ENCODE peak calls at places on chromosomes 6 and 20, in ten cellular contexts. One of them, this sample, is unnamed.
A peak's percentile ranks its signal among the peaks of the same experiment; 100 is the strongest.

GRCh38 chr6:42179956-42180335 is 6.8 kb downstream of the GUCA1A start:
- DNase-seq in neural progenitor cell: no peak
- DNase-seq in RWPE1: peak; percentile 42
- DNase-seq in mammary epithelial cell: peak; percentile 17
- DNase-seq in CD8-positive, alpha-beta T cell: no peak
- DNase-seq in psoas muscle: no peak
- DNase-seq in H9: no peak
- DNase-seq in astrocyte: no peak
- DNase-seq in left lung: no peak
- DNase-seq in HCT116: no peak
- DNase-seq in this sample: no peak

GRCh38 chr6:144437105-144437504 is 152.0 kb downstream of the UTRN start:
- DNase-seq in left lung: no peak
- DNase-seq in HCT116: no peak
- DNase-seq in H9: no peak
- DNase-seq in RWPE1: no peak
- DNase-seq in astrocyte: no peak
- DNase-seq in CD8-positive, alpha-beta T cell: no peak
- DNase-seq in neural progenitor cell: no peak
- DNase-seq in psoas muscle: no peak
- DNase-seq in mammary epithelial cell: no peak
- DNase-seq in this sample: no peak

GRCh38 chr6:121755500-121755899 is 320.1 kb downstream of the GJA1 start:
- DNase-seq in left lung: no peak
- DNase-seq in astrocyte: no peak
- DNase-seq in mammary epithelial cell: no peak
- DNase-seq in HCT116: no peak
- DNase-seq in H9: no peak
- DNase-seq in neural progenitor cell: no peak
- DNase-seq in RWPE1: no peak
- DNase-seq in psoas muscle: no peak
- DNase-seq in CD8-positive, alpha-beta T cell: no peak
- DNase-seq in this sample: no peak

GRCh38 chr6:100281471-100281878 is 183.2 kb downstream of the SIM1 start:
- DNase-seq in mammary epithelial cell: no peak
- DNase-seq in RWPE1: no peak
- DNase-seq in astrocyte: no peak
- DNase-seq in left lung: no peak
- DNase-seq in psoas muscle: no peak
- DNase-seq in H9: peak; percentile 75
- DNase-seq in neural progenitor cell: peak; percentile 93
- DNase-seq in CD8-positive, alpha-beta T cell: no peak
- DNase-seq in HCT116: no peak
- DNase-seq in this sample: no peak

GRCh38 chr6:1763411-1763810 is 153.7 kb downstream of the FOXC1 start:
- DNase-seq in CD8-positive, alpha-beta T cell: no peak
- DNase-seq in mammary epithelial cell: no peak
- DNase-seq in H9: no peak
- DNase-seq in astrocyte: no peak
- DNase-seq in RWPE1: no peak
- DNase-seq in psoas muscle: no peak
- DNase-seq in HCT116: no peak
- DNase-seq in neural progenitor cell: no peak
- DNase-seq in left lung: no peak
- DNase-seq in this sample: no peak

GRCh38 chr6:88165087-88165876 is 865 bp downstream of the CNR1 start:
- DNase-seq in neural progenitor cell: no peak
- DNase-seq in HCT116: no peak
- DNase-seq in RWPE1: no peak
- DNase-seq in H9: no peak
- DNase-seq in psoas muscle: no peak
- DNase-seq in astrocyte: no peak
- DNase-seq in left lung: no peak
- DNase-seq in mammary epithelial cell: no peak
- DNase-seq in CD8-positive, alpha-beta T cell: no peak
- DNase-seq in this sample: no peak

GRCh38 chr20:12764053-12764452 is 244.7 kb upstream of the SPTLC3 start:
- DNase-seq in astrocyte: no peak
- DNase-seq in left lung: no peak
- DNase-seq in HCT116: no peak
- DNase-seq in mammary epithelial cell: no peak
- DNase-seq in RWPE1: no peak
- DNase-seq in H9: peak; percentile 46
- DNase-seq in CD8-positive, alpha-beta T cell: no peak
- DNase-seq in psoas muscle: no peak
- DNase-seq in neural progenitor cell: no peak
- DNase-seq in this sample: no peak

GRCh38 chr20:63628246-63628975 is 1.5 kb upstream of the GMEB2 start:
- DNase-seq in psoas muscle: peak; percentile 66
- DNase-seq in CD8-positive, alpha-beta T cell: peak; percentile 63
- DNase-seq in neural progenitor cell: no peak
- DNase-seq in RWPE1: peak; percentile 90
- DNase-seq in astrocyte: peak; percentile 38
- DNase-seq in HCT116: peak; percentile 75
- DNase-seq in left lung: peak; percentile 60
- DNase-seq in mammary epithelial cell: peak; percentile 78
- DNase-seq in H9: no peak
- DNase-seq in this sample: peak; percentile 60

GRCh38 chr20:64039293-64040160 is 3.5 kb downstream of the C20orf204 start:
- DNase-seq in CD8-positive, alpha-beta T cell: no peak
- DNase-seq in astrocyte: no peak
- DNase-seq in H9: no peak
- DNase-seq in left lung: no peak
- DNase-seq in psoas muscle: no peak
- DNase-seq in mammary epithelial cell: no peak
- DNase-seq in HCT116: no peak
- DNase-seq in neural progenitor cell: no peak
- DNase-seq in RWPE1: no peak
- DNase-seq in this sample: no peak

GRCh38 chr6:147126618-147127022 is 77.6 kb upstream of the STXBP5 start:
- DNase-seq in neural progenitor cell: peak; percentile 12
- DNase-seq in astrocyte: no peak
- DNase-seq in mammary epithelial cell: no peak
- DNase-seq in H9: no peak
- DNase-seq in HCT116: no peak
- DNase-seq in RWPE1: no peak
- DNase-seq in CD8-positive, alpha-beta T cell: no peak
- DNase-seq in psoas muscle: no peak
- DNase-seq in left lung: no peak
- DNase-seq in this sample: no peak

GRCh38 chr6:28981833-28982475 is 23.2 kb downstream of the ZNF311 start:
- DNase-seq in left lung: peak; percentile 80
- DNase-seq in psoas muscle: peak; percentile 78
- DNase-seq in neural progenitor cell: peak; percentile 78
- DNase-seq in astrocyte: peak; percentile 79
- DNase-seq in H9: peak; percentile 73
- DNase-seq in mammary epithelial cell: peak; percentile 91
- DNase-seq in RWPE1: peak; percentile 71
- DNase-seq in HCT116: peak; percentile 91
- DNase-seq in CD8-positive, alpha-beta T cell: peak; percentile 70
- DNase-seq in this sample: peak; percentile 84
- TF ChIP-seq CTCF in left lung: no peak
- TF ChIP-seq CTCF in psoas muscle: no peak
- TF ChIP-seq CTCF in neural progenitor cell: peak; percentile 7
- TF ChIP-seq CTCF in astrocyte: no peak
- TF ChIP-seq CTCF in H9: no peak
- TF ChIP-seq CTCF in mammary epithelial cell: no peak
- TF ChIP-seq CTCF in RWPE1: no peak
- TF ChIP-seq CTCF in HCT116: no peak
- TF ChIP-seq CTCF in CD8-positive, alpha-beta T cell: no peak
- TF ChIP-seq CTCF in this sample: no peak

GRCh38 chr20:17610566-17611289 is 40.9 kb downstream of the DSTN start:
- DNase-seq in RWPE1: no peak
- DNase-seq in H9: peak; percentile 28
- DNase-seq in CD8-positive, alpha-beta T cell: peak; percentile 70
- DNase-seq in mammary epithelial cell: peak; percentile 32
- DNase-seq in astrocyte: no peak
- DNase-seq in neural progenitor cell: no peak
- DNase-seq in psoas muscle: peak; percentile 50
- DNase-seq in left lung: no peak
- DNase-seq in HCT116: no peak
- DNase-seq in this sample: peak; percentile 19
- H3K27ac ChIP-seq in RWPE1: peak overlapping the region; percentile 76
- H3K27ac ChIP-seq in H9: no peak overlapping the region
- H3K27ac ChIP-seq in CD8-positive, alpha-beta T cell: peak overlapping the region; percentile 43
- H3K27ac ChIP-seq in mammary epithelial cell: no peak overlapping the region
- H3K27ac ChIP-seq in astrocyte: peak overlapping the region; percentile 4
- H3K27ac ChIP-seq in neural progenitor cell: no peak overlapping the region
- H3K27ac ChIP-seq in psoas muscle: peak overlapping the region; percentile 1
- H3K27ac ChIP-seq in left lung: peak overlapping the region; percentile 58
- H3K27ac ChIP-seq in HCT116: no peak overlapping the region
- H3K27ac ChIP-seq in this sample: peak overlapping the region; percentile 34

DNA sequence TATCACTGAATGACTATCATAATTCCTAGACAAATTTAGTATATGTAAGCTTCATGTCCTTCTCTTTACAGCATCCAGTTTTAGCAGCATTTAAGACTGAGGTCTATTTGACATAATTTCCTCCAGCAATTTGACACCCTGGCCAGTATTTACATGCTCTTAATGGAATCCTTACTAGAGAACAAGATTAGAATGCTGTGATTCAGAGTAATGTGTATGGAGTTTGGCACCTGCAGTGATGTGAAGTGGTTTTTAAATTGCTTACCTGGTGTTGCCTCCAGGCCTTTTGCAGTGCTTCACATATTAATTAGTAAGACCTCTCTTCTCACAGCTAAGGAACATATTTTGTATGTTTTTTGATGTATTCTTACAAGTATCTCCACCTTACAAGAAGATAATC is 9.8 kb downstream of the NKX2-4 start:
- DNase-seq in left lung: no peak
- DNase-seq in HCT116: no peak
- DNase-seq in astrocyte: no peak
- DNase-seq in H9: no peak
- DNase-seq in RWPE1: no peak
- DNase-seq in psoas muscle: no peak
- DNase-seq in neural progenitor cell: no peak
- DNase-seq in mammary epithelial cell: no peak
- DNase-seq in CD8-positive, alpha-beta T cell: no peak
- DNase-seq in this sample: peak; percentile 30
- TF ChIP-seq CTCF in left lung: no peak
- TF ChIP-seq CTCF in HCT116: no peak
- TF ChIP-seq CTCF in astrocyte: no peak
- TF ChIP-seq CTCF in H9: no peak
- TF ChIP-seq CTCF in RWPE1: no peak
- TF ChIP-seq CTCF in psoas muscle: no peak
- TF ChIP-seq CTCF in neural progenitor cell: no peak
- TF ChIP-seq CTCF in mammary epithelial cell: no peak
- TF ChIP-seq CTCF in CD8-positive, alpha-beta T cell: no peak
- TF ChIP-seq CTCF in this sample: no peak

GRCh38 chr6:139587469-139587868 is 213.0 kb upstream of the CITED2 start:
- DNase-seq in H9: no peak
- DNase-seq in CD8-positive, alpha-beta T cell: no peak
- DNase-seq in HCT116: no peak
- DNase-seq in neural progenitor cell: no peak
- DNase-seq in psoas muscle: no peak
- DNase-seq in mammary epithelial cell: peak; percentile 56
- DNase-seq in left lung: no peak
- DNase-seq in astrocyte: peak; percentile 98
- DNase-seq in RWPE1: peak; percentile 41
- DNase-seq in this sample: peak; percentile 86
- H3K27ac ChIP-seq in H9: no peak overlapping the region
- H3K27ac ChIP-seq in CD8-positive, alpha-beta T cell: no peak overlapping the region
- H3K27ac ChIP-seq in HCT116: peak overlapping the region; percentile 63
- H3K27ac ChIP-seq in neural progenitor cell: no peak overlapping the region
- H3K27ac ChIP-seq in psoas muscle: peak overlapping the region; percentile 83
- H3K27ac ChIP-seq in mammary epithelial cell: no peak overlapping the region
- H3K27ac ChIP-seq in left lung: no peak overlapping the region
- H3K27ac ChIP-seq in astrocyte: peak overlapping the region; percentile 87
- H3K27ac ChIP-seq in RWPE1: no peak overlapping the region
- H3K27ac ChIP-seq in this sample: peak overlapping the region; percentile 87

GRCh38 chr20:9974324-9974723 is 60.5 kb upstream of the ANKEF1 start:
- DNase-seq in left lung: no peak
- DNase-seq in H9: no peak
- DNase-seq in mammary epithelial cell: no peak
- DNase-seq in HCT116: no peak
- DNase-seq in RWPE1: no peak
- DNase-seq in neural progenitor cell: peak; percentile 24
- DNase-seq in astrocyte: no peak
- DNase-seq in CD8-positive, alpha-beta T cell: no peak
- DNase-seq in psoas muscle: no peak
- DNase-seq in this sample: no peak
- TF ChIP-seq CTCF in left lung: no peak
- TF ChIP-seq CTCF in H9: peak; percentile 56
- TF ChIP-seq CTCF in mammary epithelial cell: peak; percentile 17
- TF ChIP-seq CTCF in HCT116: no peak
- TF ChIP-seq CTCF in RWPE1: no peak
- TF ChIP-seq CTCF in neural progenitor cell: peak; percentile 39
- TF ChIP-seq CTCF in astrocyte: no peak
- TF ChIP-seq CTCF in CD8-positive, alpha-beta T cell: no peak
- TF ChIP-seq CTCF in psoas muscle: no peak
- TF ChIP-seq CTCF in this sample: no peak

GRCh38 chr6:52152692-52153091 is 33.5 kb upstream of the IL17A start:
- DNase-seq in psoas muscle: no peak
- DNase-seq in CD8-positive, alpha-beta T cell: no peak
- DNase-seq in astrocyte: no peak
- DNase-seq in neural progenitor cell: peak; percentile 34
- DNase-seq in H9: no peak
- DNase-seq in mammary epithelial cell: no peak
- DNase-seq in RWPE1: no peak
- DNase-seq in left lung: no peak
- DNase-seq in HCT116: no peak
- DNase-seq in this sample: no peak

GRCh38 chr6:52154381-52154780 is 31.8 kb upstream of the IL17A start:
- DNase-seq in mammary epithelial cell: no peak
- DNase-seq in CD8-positive, alpha-beta T cell: no peak
- DNase-seq in left lung: no peak
- DNase-seq in H9: no peak
- DNase-seq in HCT116: no peak
- DNase-seq in RWPE1: no peak
- DNase-seq in psoas muscle: no peak
- DNase-seq in neural progenitor cell: no peak
- DNase-seq in astrocyte: no peak
- DNase-seq in this sample: no peak

GRCh38 chr6:52152070-52152423 is 34.1 kb upstream of the IL17A start:
- DNase-seq in astrocyte: no peak
- DNase-seq in neural progenitor cell: no peak
- DNase-seq in psoas muscle: no peak
- DNase-seq in H9: no peak
- DNase-seq in HCT116: no peak
- DNase-seq in RWPE1: no peak
- DNase-seq in mammary epithelial cell: no peak
- DNase-seq in left lung: no peak
- DNase-seq in CD8-positive, alpha-beta T cell: no peak
- DNase-seq in this sample: no peak

GRCh38 chr6:52157301-52157930 is 28.8 kb upstream of the IL17A start:
- DNase-seq in CD8-positive, alpha-beta T cell: no peak
- DNase-seq in mammary epithelial cell: peak; percentile 73
- DNase-seq in H9: no peak
- DNase-seq in HCT116: no peak
- DNase-seq in left lung: no peak
- DNase-seq in astrocyte: no peak
- DNase-seq in RWPE1: no peak
- DNase-seq in neural progenitor cell: no peak
- DNase-seq in psoas muscle: no peak
- DNase-seq in this sample: no peak

GRCh38 chr6:52155791-52156576 is 30.2 kb upstream of the IL17A start:
- DNase-seq in HCT116: no peak
- DNase-seq in mammary epithelial cell: peak; percentile 76
- DNase-seq in neural progenitor cell: no peak
- DNase-seq in RWPE1: no peak
- DNase-seq in psoas muscle: no peak
- DNase-seq in astrocyte: peak; percentile 7
- DNase-seq in left lung: no peak
- DNase-seq in CD8-positive, alpha-beta T cell: no peak
- DNase-seq in H9: peak; percentile 63
- DNase-seq in this sample: peak; percentile 12
- H3K27ac ChIP-seq in HCT116: no peak overlapping the region
- H3K27ac ChIP-seq in mammary epithelial cell: peak overlapping the region; percentile 31
- H3K27ac ChIP-seq in neural progenitor cell: no peak overlapping the region
- H3K27ac ChIP-seq in RWPE1: no peak overlapping the region
- H3K27ac ChIP-seq in psoas muscle: peak overlapping the region; percentile 27
- H3K27ac ChIP-seq in astrocyte: no peak overlapping the region
- H3K27ac ChIP-seq in left lung: no peak overlapping the region
- H3K27ac ChIP-seq in CD8-positive, alpha-beta T cell: no peak overlapping the region
- H3K27ac ChIP-seq in H9: no peak overlapping the region
- H3K27ac ChIP-seq in this sample: no peak overlapping the region

GRCh38 chr6:25958700-25959162 is 3.9 kb upstream of the TRIM38 start:
- DNase-seq in HCT116: no peak
- DNase-seq in left lung: no peak
- DNase-seq in CD8-positive, alpha-beta T cell: no peak
- DNase-seq in neural progenitor cell: no peak
- DNase-seq in mammary epithelial cell: peak; percentile 59
- DNase-seq in astrocyte: no peak
- DNase-seq in psoas muscle: no peak
- DNase-seq in RWPE1: no peak
- DNase-seq in H9: no peak
- DNase-seq in this sample: no peak
- TF ChIP-seq CTCF in HCT116: no peak
- TF ChIP-seq CTCF in left lung: no peak
- TF ChIP-seq CTCF in CD8-positive, alpha-beta T cell: no peak
- TF ChIP-seq CTCF in neural progenitor cell: no peak
- TF ChIP-seq CTCF in mammary epithelial cell: no peak
- TF ChIP-seq CTCF in astrocyte: no peak
- TF ChIP-seq CTCF in psoas muscle: no peak
- TF ChIP-seq CTCF in RWPE1: no peak
- TF ChIP-seq CTCF in H9: no peak
- TF ChIP-seq CTCF in this sample: no peak

This sample was measured in fibroblast of lung.